ENCODE peak calls at places on chromosomes 2 and 18, in seven cellular contexts. X, P, M, B, N, S and A are unnamed samples.

GRCh38 chr2:140737006-140737405 is 1393.8 kb downstream of the LRP1B start:
- DNase-seq in X (no peak), P (no peak), M (no peak), B (no peak), N (no peak), S (no peak), A (no peak)

GRCh38 chr2:27655155-27655951 is 8.1 kb downstream of the SUPT7L start:
- DNase-seq in X (peak; percentile 72), P (no peak), M (no peak), B (no peak), N (peak; percentile 63), S (no peak), A (no peak)

GRCh38 chr18:11995445-11996189 is 14.3 kb downstream of the IMPA2 start:
- DNase-seq in X (peak; percentile 81), P (peak; percentile 49), M (peak; percentile 62), B (no peak), N (peak; percentile 91), S (peak; percentile 67), A (peak; percentile 82)

GRCh38 chr2:196233808-196234501 is 62.6 kb upstream of the STK17B start:
- DNase-seq in X (peak; percentile 36), P (no peak), M (peak; percentile 46), B (no peak), N (no peak), S (no peak), A (no peak)

GRCh38 chr2:30454571-30454970 is 7.5 kb downstream of the LCLAT1 start:
- DNase-seq in X (no peak), P (no peak), M (no peak), B (no peak), N (peak; percentile 31), S (no peak), A (no peak)

GRCh38 chr2:235630723-235631122 is 136.9 kb downstream of the AGAP1 start:
- DNase-seq in X (no peak), P (peak; percentile 12), M (no peak), B (no peak), N (no peak), S (no peak), A (no peak)

GRCh38 chr18:3832211-3832610 is 382.2 kb downstream of the TGIF1 start:
- DNase-seq in X (no peak), P (no peak), M (no peak), B (no peak), N (no peak), S (no peak), A (no peak)

GRCh38 chr2:2229898-2230817 is 100.9 kb downstream of the MYT1L start:
- DNase-seq in X (no peak), P (no peak), M (no peak), B (no peak), N (peak; percentile 1), S (no peak), A (no peak)

GRCh38 chr2:37711308-37711731 is 39.9 kb upstream of the CDC42EP3 start:
- DNase-seq in X (peak; percentile 79), P (no peak), M (peak; percentile 44), B (no peak), N (peak; percentile 96), S (peak; percentile 64), A (no peak)

GRCh38 chr2:144946263-144946662 is 426.3 kb upstream of the ZEB2 start:
- DNase-seq in X (peak; percentile 25), P (no peak), M (no peak), B (no peak), N (peak; percentile 57), S (no peak), A (no peak)

GRCh38 chr2:223459328-223459939 is 142.7 kb downstream of the SCG2 start:
- DNase-seq in X (peak; percentile 65), P (no peak), M (no peak), B (no peak), N (peak; percentile 64), S (peak; percentile 16), A (no peak)

GRCh38 chr2:45319683-45320082 is 291.4 kb downstream of the SRBD1 start:
- DNase-seq in X (no peak), P (no peak), M (no peak), B (no peak), N (no peak), S (no peak), A (no peak)

GRCh38 chr18:23223641-23224040 is 88.4 kb downstream of the CABLES1 start:
- DNase-seq in X (no peak), P (no peak), M (no peak), B (no peak), N (peak; percentile 28), S (no peak), A (no peak)

GRCh38 chr18:5546660-5547059 is 2.9 kb upstream of the EPB41L3 start:
- DNase-seq in X (peak; percentile 77), P (peak; percentile 18), M (no peak), B (no peak), N (peak; percentile 72), S (no peak), A (no peak)
- TF ChIP-seq CTCF in X (peak; percentile 91), P (peak; percentile 67), M (peak; percentile 36), B (peak; percentile 56), N (peak; percentile 67), S (no peak), A (no peak)

DNA sequence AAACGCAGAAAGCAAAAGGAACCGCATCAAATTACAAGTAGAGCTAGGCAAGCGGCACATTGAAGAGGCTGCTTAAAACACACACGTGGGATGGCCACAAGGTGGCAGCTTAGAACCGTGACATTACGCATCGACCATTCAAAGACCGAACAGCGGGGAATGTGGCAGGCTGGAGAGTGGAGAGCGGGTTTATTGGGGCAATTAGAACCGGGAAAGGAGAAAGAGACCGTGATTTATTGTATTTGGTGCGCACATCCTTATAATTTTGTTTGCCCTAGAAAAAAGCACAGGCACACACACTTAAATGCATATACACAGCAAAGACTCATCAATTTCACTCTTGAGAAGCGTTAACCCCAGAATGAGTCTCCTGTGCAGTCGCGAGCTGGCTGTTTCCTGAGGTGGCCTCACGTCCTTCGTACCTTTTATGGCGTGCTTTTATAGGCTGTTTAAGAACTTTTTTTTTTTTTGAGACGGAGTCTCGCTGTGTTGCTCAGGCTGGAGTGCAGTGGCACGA is 31.7 kb upstream of the MEP1B start:
- DNase-seq in X (peak; percentile 91), P (peak; percentile 69), M (peak; percentile 60), B (peak; percentile 88), N (peak; percentile 95), S (peak; percentile 53), A (peak; percentile 77)
- TF ChIP-seq CTCF in X (peak; percentile 87), P (peak; percentile 91), M (peak; percentile 96), B (peak; percentile 93), N (peak; percentile 77), S (peak; percentile 83), A (peak; percentile 88)

GRCh38 chr2:132577693-132578092 is 92.3 kb downstream of the LYPD1 start:
- DNase-seq in X (no peak), P (no peak), M (no peak), B (no peak), N (no peak), S (no peak), A (no peak)
- TF ChIP-seq CTCF in X (no peak), P (no peak), M (no peak), B (no peak), N (no peak), S (no peak), A (no peak)

DNA sequence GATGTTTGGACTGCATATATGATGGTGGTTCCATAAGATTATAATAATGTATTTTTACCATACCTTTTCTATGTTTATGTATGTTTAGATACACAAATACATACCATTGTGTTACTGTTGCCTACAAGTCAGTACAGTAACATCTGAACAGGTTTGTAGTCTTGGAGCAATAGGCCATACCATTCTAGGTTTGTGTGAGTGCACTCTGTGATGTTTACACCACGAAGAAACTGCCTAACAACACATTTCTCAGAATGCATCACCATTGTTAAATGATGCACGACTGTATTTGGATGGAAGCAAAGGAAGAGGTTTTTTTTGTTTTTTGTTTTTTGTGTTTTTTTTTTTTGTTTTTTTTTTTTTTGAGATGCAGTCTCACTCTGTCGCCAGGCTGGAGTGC is 9.5 kb downstream of the DUSP19 start:
- DNase-seq in X (no peak), P (no peak), M (no peak), B (no peak), N (no peak), S (no peak), A (no peak)
- TF ChIP-seq CTCF in X (no peak), P (no peak), M (no peak), B (no peak), N (no peak), S (no peak), A (no peak)

DNA sequence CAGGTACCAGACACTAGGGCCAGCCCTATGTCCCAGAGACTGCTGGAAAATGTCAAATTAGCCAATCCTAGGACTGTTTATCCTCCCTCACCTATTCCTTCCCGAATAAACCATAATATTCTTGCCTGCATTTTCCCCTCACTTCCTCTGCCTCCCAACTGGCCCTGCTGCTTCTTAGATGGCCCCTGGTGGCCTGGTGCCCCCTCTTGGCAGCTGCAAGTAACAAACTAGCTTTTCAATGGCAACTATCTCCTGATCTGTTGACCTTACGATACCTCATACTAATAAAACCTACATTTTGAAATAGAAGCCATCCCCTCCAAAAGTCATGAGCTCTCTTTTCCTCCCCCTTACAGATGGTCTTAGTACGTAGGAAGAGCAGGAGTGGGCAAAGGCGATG is 132.0 kb downstream of the ALPK2 start:
- DNase-seq in X (peak; percentile 16), P (no peak), M (no peak), B (peak; percentile 38), N (no peak), S (peak; percentile 3), A (no peak)
- TF ChIP-seq CTCF in X (peak; percentile 37), P (peak; percentile 47), M (no peak), B (peak; percentile 72), N (peak; percentile 10), S (no peak), A (peak; percentile 10)